ENCODE peak calls at places on chromosome 4, in ten cellular contexts. Q, X, T, U, I, O, M, Y, G and H are unnamed samples.

GRCh38 chr4:2812985-2813384 is 20.1 kb downstream of the SH3BP2 start:
- DNase-seq in Q (no peak), X (no peak), T (no peak), U (no peak), I (peak; percentile 40), O (no peak), M (no peak), Y (no peak), G (no peak), H (no peak)

GRCh38 chr4:154082760-154083530 is 294.1 kb upstream of the SFRP2 start:
- DNase-seq in Q (no peak), X (no peak), T (no peak), U (no peak), I (peak; percentile 4), O (peak; percentile 9), M (no peak), Y (peak; percentile 23), G (no peak), H (peak; percentile 13)

GRCh38 chr4:71938776-71939175 is 93.0 kb upstream of the NPFFR2 start:
- DNase-seq in Q (no peak), X (no peak), T (no peak), U (no peak), I (no peak), O (no peak), M (no peak), Y (no peak), G (no peak), H (no peak)

GRCh38 chr4:64271601-64272081 is 137.6 kb downstream of the TECRL start:
- DNase-seq in Q (peak; percentile 70), X (no peak), T (no peak), U (no peak), I (no peak), O (no peak), M (no peak), Y (no peak), G (no peak), H (peak; percentile 0)

GRCh38 chr4:75101906-75102888 is 169.3 kb downstream of the PARM1 start:
- DNase-seq in Q (no peak), X (no peak), T (no peak), U (no peak), I (no peak), O (no peak), M (no peak), Y (no peak), G (no peak), H (no peak)

GRCh38 chr4:71148545-71148944 is 155.1 kb downstream of the DCK start:
- DNase-seq in Q (no peak), X (no peak), T (no peak), U (no peak), I (no peak), O (no peak), M (no peak), Y (no peak), G (no peak), H (no peak)

GRCh38 chr4:123479944-123480343 is 83.3 kb downstream of the SPRY1 start:
- DNase-seq in Q (no peak), X (peak; percentile 14), T (no peak), U (no peak), I (no peak), O (no peak), M (no peak), Y (no peak), G (no peak), H (no peak)

GRCh38 chr4:173520921-173521473 is 9.0 kb downstream of the HAND2 start:
- DNase-seq in Q (peak; percentile 76), X (no peak), T (no peak), U (no peak), I (no peak), O (no peak), M (no peak), Y (no peak), G (no peak), H (no peak)